ENCODE peak calls at places on chromosomes 6 and 20, in nine cellular contexts. T, W, V, U, N, P, D, F and B are unnamed samples.

GRCh38 chr20:59159091-59159821 is 4.4 kb upstream of the ZNF831 start:
- DNase-seq in T (peak; percentile 35), W (no peak), V (no peak), U (peak; percentile 41), N (no peak), P (no peak), D (peak; percentile 58), F (no peak), B (no peak)

GRCh38 chr6:121592955-121593665 is 157.7 kb downstream of the GJA1 start:
- DNase-seq in T (no peak), W (no peak), V (no peak), U (no peak), N (peak; percentile 11), P (peak; percentile 20), D (no peak), F (peak; percentile 10), B (no peak)

GRCh38 chr6:33854572-33855030 is 50.8 kb upstream of the MLN start:
- DNase-seq in T (no peak), W (no peak), V (no peak), U (no peak), N (no peak), P (no peak), D (no peak), F (no peak), B (no peak)

GRCh38 chr6:107827541-107827940 is 3.4 kb upstream of the SCML4 start:
- DNase-seq in T (no peak), W (no peak), V (no peak), U (no peak), N (no peak), P (no peak), D (no peak), F (no peak), B (no peak)

GRCh38 chr6:142693446-142693845 is 251.5 kb downstream of the HIVEP2 start:
- DNase-seq in T (no peak), W (peak; percentile 48), V (no peak), U (no peak), N (peak; percentile 68), P (peak; percentile 94), D (no peak), F (no peak), B (no peak)

GRCh38 chr6:164897523-164898094 is 411.8 kb downstream of the C6orf118 start:
- DNase-seq in T (no peak), W (no peak), V (no peak), U (no peak), N (no peak), P (no peak), D (no peak), F (no peak), B (no peak)

GRCh38 chr6:42720739-42721138 is 1.7 kb downstream of the PRPH2 start:
- DNase-seq in T (no peak), W (no peak), V (no peak), U (no peak), N (peak; percentile 53), P (peak; percentile 46), D (no peak), F (peak; percentile 16), B (peak; percentile 66)

GRCh38 chr6:12245763-12246720 is 44.1 kb upstream of the EDN1 start:
- DNase-seq in T (peak; percentile 41), W (no peak), V (no peak), U (no peak), N (peak; percentile 39), P (peak; percentile 62), D (no peak), F (no peak), B (peak; percentile 30)

GRCh38 chr6:11258260-11259237 is 26.1 kb upstream of the NEDD9 start:
- DNase-seq in T (peak; percentile 38), W (no peak), V (no peak), U (no peak), N (no peak), P (peak; percentile 64), D (peak; percentile 44), F (no peak), B (no peak)

GRCh38 chr6:78607188-78607587 is 260.2 kb upstream of the IRAK1BP1 start:
- DNase-seq in T (no peak), W (peak; percentile 19), V (no peak), U (no peak), N (peak; percentile 49), P (peak; percentile 72), D (no peak), F (no peak), B (no peak)

GRCh38 chr6:7171733-7172132 is 64.0 kb downstream of the RREB1 start:
- DNase-seq in T (no peak), W (no peak), V (no peak), U (no peak), N (no peak), P (no peak), D (no peak), F (no peak), B (no peak)

GRCh38 chr20:12207875-12208274 is 290.2 kb downstream of the BTBD3 start:
- DNase-seq in T (no peak), W (no peak), V (no peak), U (no peak), N (peak; percentile 41), P (peak; percentile 56), D (no peak), F (peak; percentile 35), B (peak; percentile 54)

GRCh38 chr6:11218827-11219826 is 13.3 kb downstream of the NEDD9 start:
- DNase-seq in T (peak; percentile 67), W (no peak), V (no peak), U (no peak), N (no peak), P (no peak), D (no peak), F (no peak), B (no peak)

GRCh38 chr6:78010130-78010529 is 357.3 kb downstream of the MEI4 start:
- DNase-seq in T (no peak), W (no peak), V (no peak), U (no peak), N (no peak), P (no peak), D (no peak), F (no peak), B (no peak)

GRCh38 chr6:155314773-155315515 is 660 bp upstream of the TFB1M start:
- DNase-seq in T (peak; percentile 63), W (peak; percentile 68), V (no peak), U (no peak), N (peak; percentile 79), P (peak; percentile 96), D (no peak), F (peak; percentile 50), B (peak; percentile 81)

GRCh38 chr6:73515204-73516101 is 5.4 kb downstream of the EEF1A1 start:
- DNase-seq in T (peak; percentile 56), W (peak; percentile 69), V (no peak), U (no peak), N (peak; percentile 88), P (peak; percentile 91), D (no peak), F (no peak), B (peak; percentile 84)

GRCh38 chr20:37071481-37071911 is 24.3 kb downstream of the RBL1 start:
- DNase-seq in T (no peak), W (no peak), V (no peak), U (no peak), N (peak; percentile 67), P (peak; percentile 96), D (peak; percentile 24), F (no peak), B (peak; percentile 91)

GRCh38 chr6:134026597-134026996 is 25.8 kb downstream of the SLC2A12 start:
- DNase-seq in T (no peak), W (peak; percentile 26), V (no peak), U (no peak), N (peak; percentile 75), P (peak; percentile 87), D (no peak), F (no peak), B (peak; percentile 65)

GRCh38 chr6:33936911-33937310 is 133.1 kb upstream of the MLN start:
- DNase-seq in T (no peak), W (no peak), V (no peak), U (no peak), N (no peak), P (no peak), D (no peak), F (no peak), B (no peak)

GRCh38 chr20:2729251-2729713 is 36.7 kb downstream of the EBF4 start:
- DNase-seq in T (no peak), W (no peak), V (no peak), U (no peak), N (no peak), P (no peak), D (no peak), F (no peak), B (no peak)

GRCh38 chr6:93352604-93353003 is 66.8 kb downstream of the EPHA7 start:
- DNase-seq in T (no peak), W (no peak), V (no peak), U (no peak), N (no peak), P (no peak), D (no peak), F (no peak), B (no peak)

GRCh38 chr6:157510329-157511188 is 129.6 kb downstream of the ZDHHC14 start:
- DNase-seq in T (no peak), W (no peak), V (peak; percentile 81), U (no peak), N (no peak), P (no peak), D (no peak), F (no peak), B (no peak)

GRCh38 chr6:15588966-15589634 is 73.7 kb downstream of the DTNBP1 start:
- DNase-seq in T (no peak), W (peak; percentile 54), V (no peak), U (no peak), N (peak; percentile 92), P (peak; percentile 82), D (no peak), F (peak; percentile 63), B (peak; percentile 63)

GRCh38 chr6:126054802-126055201 is 68.5 kb downstream of the TRMT11 start:
- DNase-seq in T (no peak), W (no peak), V (no peak), U (no peak), N (no peak), P (peak; percentile 80), D (no peak), F (no peak), B (no peak)

GRCh38 chr6:33277663-33278391 is 904 bp downstream of the B3GALT4 start:
- DNase-seq in T (peak; percentile 37), W (peak; percentile 3), V (no peak), U (no peak), N (no peak), P (no peak), D (no peak), F (no peak), B (no peak)

GRCh38 chr20:39762716-39763115 is 800.6 kb downstream of the DHX35 start:
- DNase-seq in T (no peak), W (no peak), V (no peak), U (no peak), N (no peak), P (no peak), D (no peak), F (no peak), B (no peak)

GRCh38 chr6:31490115-31490873 is 7.7 kb upstream of the MICB start:
- DNase-seq in T (no peak), W (no peak), V (no peak), U (no peak), N (no peak), P (no peak), D (no peak), F (no peak), B (no peak)

GRCh38 chr6:33323623-33323948 is 6.0 kb upstream of the ZBTB22 start:
- DNase-seq in T (no peak), W (no peak), V (no peak), U (no peak), N (no peak), P (no peak), D (peak; percentile 14), F (no peak), B (no peak)

GRCh38 chr20:45780159-45780558 is 11.5 kb downstream of the WFDC3 start:
- DNase-seq in T (no peak), W (no peak), V (no peak), U (no peak), N (no peak), P (no peak), D (no peak), F (no peak), B (no peak)

GRCh38 chr6:39849764-39850163 is 57.6 kb downstream of the DAAM2 start:
- DNase-seq in T (no peak), W (no peak), V (no peak), U (no peak), N (peak; percentile 31), P (no peak), D (no peak), F (no peak), B (no peak)